ENCODE peak calls at places on chromosomes 13 and 19, in six cellular contexts. Y is GM23338, O is hepatocyte, A is OCI-LY7, Q is PC-3, B is GM23248. X is an unnamed sample.

GRCh38 chr13:105814219-105814901 is 721.1 kb downstream of the EFNB2 start:
- DNase-seq in Y (no peak), O (no peak), A (no peak), Q (peak; percentile 52), B (no peak), X (no peak)

GRCh38 chr19:11338569-11339253 is 746 bp downstream of the RAB3D start:
- DNase-seq in Y (no peak), O (peak; percentile 40), A (no peak), Q (peak; percentile 44), B (peak; percentile 47), X (no peak)

GRCh38 chr13:76383671-76384461 is 502.3 kb downstream of the KCTD12 start:
- DNase-seq in Y (no peak), O (peak; percentile 70), A (no peak), Q (peak; percentile 76), B (peak; percentile 87), X (no peak)

GRCh38 chr13:37241786-37242185 is 136.3 kb upstream of the CSNK1A1L start:
- DNase-seq in Y (no peak), O (no peak), A (no peak), Q (no peak), B (no peak), X (no peak)

GRCh38 chr19:12092065-12092867 is 27.7 kb downstream of the ZNF844 start:
- DNase-seq in Y (peak; percentile 97), O (peak; percentile 89), A (no peak), Q (peak; percentile 37), B (peak; percentile 94), X (peak; percentile 94)

GRCh38 chr19:5889288-5889971 is 14.2 kb downstream of the NDUFA11 start:
- DNase-seq in Y (no peak), O (no peak), A (no peak), Q (no peak), B (peak; percentile 51), X (no peak)

GRCh38 chr19:42252365-42253244 is 2.3 kb downstream of the ERF start:
- DNase-seq in Y (peak; percentile 42), O (peak; percentile 69), A (no peak), Q (no peak), B (peak; percentile 87), X (no peak)

GRCh38 chr13:20492641-20493040 is 33.0 kb downstream of the CRYL1 start:
- DNase-seq in Y (peak; percentile 62), O (peak; percentile 19), A (peak; percentile 33), Q (peak; percentile 73), B (peak; percentile 52), X (peak; percentile 41)

GRCh38 chr13:50425772-50426171 is 410.5 kb downstream of the KCNRG start:
- DNase-seq in Y (no peak), O (no peak), A (peak; percentile 40), Q (no peak), B (no peak), X (no peak)

GRCh38 chr19:42461700-42462324 is 19.1 kb upstream of the CXCL17 start:
- DNase-seq in Y (no peak), O (no peak), A (no peak), Q (no peak), B (no peak), X (no peak)

GRCh38 chr19:48511800-48512503 is at the start of gene LMTK3:
- DNase-seq in Y (peak; percentile 87), O (no peak), A (peak; percentile 89), Q (peak; percentile 28), B (peak; percentile 50), X (peak; percentile 87)

GRCh38 chr13:52615817-52616216 is 26.4 kb upstream of the HNRNPA1L2 start:
- DNase-seq in Y (no peak), O (no peak), A (peak; percentile 50), Q (no peak), B (no peak), X (no peak)

GRCh38 chr19:10091370-10091687 is 5.2 kb downstream of the SHFL start:
- DNase-seq in Y (no peak), O (no peak), A (no peak), Q (no peak), B (no peak), X (no peak)

GRCh38 chr13:105665284-105665683 is 870.2 kb downstream of the EFNB2 start:
- DNase-seq in Y (no peak), O (no peak), A (no peak), Q (peak; percentile 11), B (no peak), X (no peak)

GRCh38 chr13:20387441-20387971 is 138.2 kb downstream of the CRYL1 start:
- DNase-seq in Y (no peak), O (no peak), A (no peak), Q (peak; percentile 95), B (peak; percentile 46), X (no peak)

GRCh38 chr13:102580552-102581169 is 16.1 kb upstream of the TPP2 start:
- DNase-seq in Y (peak; percentile 86), O (peak; percentile 82), A (peak; percentile 59), Q (peak; percentile 78), B (peak; percentile 78), X (peak; percentile 73)

GRCh38 chr19:4539697-4540581 is at the start of gene LRG1:
- DNase-seq in Y (peak; percentile 54), O (peak; percentile 73), A (peak; percentile 50), Q (no peak), B (no peak), X (no peak)

GRCh38 chr19:8631425-8631819 is 989 bp downstream of the NFILZ start:
- DNase-seq in Y (no peak), O (peak; percentile 57), A (no peak), Q (no peak), B (peak; percentile 48), X (peak; percentile 87)

GRCh38 chr13:46355906-46356305 is 31.1 kb downstream of the RUBCNL start:
- DNase-seq in Y (no peak), O (no peak), A (no peak), Q (no peak), B (no peak), X (no peak)

GRCh38 chr19:33740811-33741396 is 55.8 kb upstream of the KCTD15 start:
- DNase-seq in Y (peak; percentile 92), O (peak; percentile 80), A (peak; percentile 45), Q (peak; percentile 45), B (peak; percentile 47), X (peak; percentile 90)

GRCh38 chr19:4660993-4661392 is 9.1 kb downstream of the MYDGF start:
- DNase-seq in Y (no peak), O (no peak), A (no peak), Q (no peak), B (no peak), X (no peak)

GRCh38 chr19:57389730-57390598 is at the start of gene ZNF548:
- DNase-seq in Y (peak; percentile 99), O (peak; percentile 98), A (peak; percentile 98), Q (peak; percentile 98), B (peak; percentile 99), X (peak; percentile 99)

DNA sequence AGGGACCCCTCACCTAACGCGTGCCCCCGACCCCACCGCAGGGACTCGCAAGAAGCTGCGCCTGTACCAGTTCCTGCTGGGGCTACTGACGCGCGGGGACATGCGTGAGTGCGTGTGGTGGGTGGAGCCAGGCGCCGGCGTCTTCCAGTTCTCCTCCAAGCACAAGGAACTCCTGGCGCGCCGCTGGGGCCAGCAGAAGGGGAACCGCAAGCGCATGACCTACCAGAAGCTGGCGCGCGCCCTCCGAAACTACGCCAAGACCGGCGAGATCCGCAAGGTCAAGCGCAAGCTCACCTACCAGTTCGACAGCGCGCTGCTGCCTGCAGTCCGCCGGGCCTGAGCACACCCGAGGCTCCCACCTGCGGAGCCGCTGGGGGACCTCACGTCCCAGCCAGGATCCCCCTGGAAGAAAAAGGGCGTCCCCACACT is 4.7 kb upstream of the MYBPC2 start:
- DNase-seq in Y (peak; percentile 91), O (peak; percentile 86), A (peak; percentile 39), Q (no peak), B (peak; percentile 73), X (peak; percentile 57)
- TF ChIP-seq EZH2phosphoT487 in Y (no peak), O (no peak), A (no peak), Q (no peak), B (no peak), X (no peak)

DNA sequence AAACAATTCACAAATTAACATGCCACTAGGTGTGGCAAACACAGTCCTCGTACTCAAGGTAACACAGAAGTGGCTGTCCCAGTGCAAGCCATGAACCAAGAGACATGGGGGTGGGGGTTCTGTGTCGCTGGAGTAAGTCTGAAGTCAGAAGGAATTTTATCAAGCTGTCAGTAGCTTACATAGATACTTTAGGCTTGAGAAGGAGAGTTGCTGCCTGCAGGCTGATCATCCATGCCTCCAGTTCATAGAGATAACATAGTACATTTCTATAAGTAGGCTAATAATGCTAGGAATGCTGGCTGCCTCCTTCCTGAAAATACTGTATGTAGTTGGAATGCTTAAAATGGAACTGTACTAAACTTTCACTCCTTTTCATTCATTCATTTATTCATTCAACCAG is 70.2 kb downstream of the CAB39L start:
- DNase-seq in Y (no peak), O (no peak), A (peak; percentile 25), Q (no peak), B (peak; percentile 14), X (no peak)
- H3K4me2 ChIP-seq in Y (no peak overlapping the region), O (no peak overlapping the region), A (peak overlapping the region; percentile 97), Q (no peak overlapping the region), B (peak overlapping the region; percentile 27), X (no peak overlapping the region)

DNA sequence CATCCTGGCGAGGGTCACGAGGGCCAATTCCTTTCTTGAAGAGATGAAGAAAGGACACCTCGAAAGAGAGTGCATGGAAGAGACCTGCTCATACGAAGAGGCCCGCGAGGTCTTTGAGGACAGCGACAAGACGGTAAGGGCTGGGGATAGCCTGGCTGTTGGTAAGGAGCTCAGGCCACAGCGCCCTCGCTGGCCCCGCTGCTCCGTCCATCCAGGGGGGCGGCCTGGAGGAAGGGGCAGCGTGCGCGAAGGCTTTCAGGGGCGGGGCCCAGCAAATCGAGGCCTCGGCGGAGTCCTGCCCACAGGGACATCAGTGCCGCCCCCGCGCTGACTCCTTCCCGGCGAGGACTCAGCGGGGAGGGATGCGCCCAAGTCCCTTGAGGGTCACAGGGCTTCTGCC is 6.9 kb downstream of the F10 start:
- DNase-seq in Y (peak; percentile 47), O (no peak), A (no peak), Q (no peak), B (no peak), X (no peak)
- TF ChIP-seq EZH2phosphoT487 in Y (no peak), O (no peak), A (no peak), Q (no peak), B (no peak), X (no peak)

DNA sequence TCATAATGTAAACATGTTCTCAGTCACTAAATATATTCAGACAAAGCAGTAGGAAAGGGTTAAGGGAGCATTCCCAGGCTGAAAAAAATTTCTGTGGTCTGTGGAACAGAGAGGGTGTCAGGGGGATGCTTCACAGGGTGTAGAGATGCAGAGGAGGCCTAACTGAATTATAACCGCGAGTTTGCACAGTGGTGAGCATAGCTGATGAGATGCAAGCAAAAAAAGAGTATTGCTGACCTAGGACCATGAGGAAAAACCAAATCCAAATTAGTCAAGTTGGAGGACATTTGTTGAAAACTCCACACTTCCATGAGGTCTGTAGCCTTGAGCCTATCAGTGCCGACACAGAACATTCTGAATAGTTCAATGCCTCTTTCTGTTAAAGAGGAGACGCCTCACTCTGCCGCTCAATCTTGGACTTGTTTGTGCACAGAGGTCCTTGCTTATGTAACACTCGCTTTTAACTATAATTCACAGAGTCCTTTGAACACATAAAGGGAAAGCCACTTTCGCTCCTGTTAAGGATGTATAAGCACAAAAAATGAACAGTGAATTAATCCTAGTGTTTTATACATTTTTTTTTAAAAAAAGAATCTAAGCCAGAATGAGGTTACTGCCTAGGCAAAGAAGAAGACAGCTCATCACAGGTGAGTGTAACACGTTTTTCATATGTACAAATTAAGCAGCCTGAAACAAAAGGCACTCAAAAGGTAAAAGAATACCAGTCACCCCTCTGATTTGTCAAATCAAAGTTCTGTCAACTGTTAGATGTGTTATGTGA is 25.8 kb upstream of the INTS6 start:
- DNase-seq in Y (no peak), O (no peak), A (no peak), Q (no peak), B (no peak), X (no peak)
- H3K4me2 ChIP-seq in Y (no peak overlapping the region), O (no peak overlapping the region), A (no peak overlapping the region), Q (peak overlapping the region; percentile 5), B (peak overlapping the region; percentile 57), X (no peak overlapping the region)

GRCh38 chr13:25901460-25902376 is 150.1 kb downstream of the SHISA2 start:
- DNase-seq in Y (no peak), O (peak; percentile 67), A (peak; percentile 11), Q (peak; percentile 96), B (no peak), X (no peak)
- TF ChIP-seq EZH2phosphoT487 in Y (no peak), O (no peak), A (no peak), Q (no peak), B (no peak), X (no peak)

X was measured in neural progenitor cell.